ENCODE peak calls at places on chromosomes 5 and 9, in nine cellular contexts. One of them, this sample, is unnamed.

GRCh38 chr9:134283692-134284265 is 42.5 kb upstream of the RXRA start:
- DNase-seq in Daoy: no peak
- DNase-seq in frontal cortex: no peak
- DNase-seq in mesendoderm: no peak
- DNase-seq in NCI-H774: no peak
- DNase-seq in CD4-positive, alpha-beta memory T cell: no peak
- DNase-seq in OCI-M1: no peak
- DNase-seq in HFF-Myc: no peak
- DNase-seq in stimulated activated CD8-positive, alpha-beta memory T cell treated with anti-CD3 and anti-CD28 coated beads, Interleukin-7, amount 100 ng/mL, for 1 hour: no peak
- DNase-seq in this sample: no peak

GRCh38 chr5:175214152-175214551 is 229.8 kb downstream of the DRD1 start:
- DNase-seq in frontal cortex: peak; percentile 46
- DNase-seq in Daoy: peak; percentile 95
- DNase-seq in NCI-H774: no peak
- DNase-seq in mesendoderm: no peak
- DNase-seq in OCI-M1: no peak
- DNase-seq in HFF-Myc: peak; percentile 7
- DNase-seq in stimulated activated CD8-positive, alpha-beta memory T cell treated with anti-CD3 and anti-CD28 coated beads, Interleukin-7, amount 100 ng/mL, for 1 hour: no peak
- DNase-seq in CD4-positive, alpha-beta memory T cell: no peak
- DNase-seq in this sample: peak; percentile 97

GRCh38 chr5:96324708-96325107 is 108.3 kb downstream of the PCSK1 start:
- DNase-seq in frontal cortex: no peak
- DNase-seq in HFF-Myc: peak; percentile 65
- DNase-seq in NCI-H774: no peak
- DNase-seq in stimulated activated CD8-positive, alpha-beta memory T cell treated with anti-CD3 and anti-CD28 coated beads, Interleukin-7, amount 100 ng/mL, for 1 hour: no peak
- DNase-seq in OCI-M1: no peak
- DNase-seq in CD4-positive, alpha-beta memory T cell: no peak
- DNase-seq in Daoy: peak; percentile 90
- DNase-seq in mesendoderm: no peak
- DNase-seq in this sample: peak; percentile 96

GRCh38 chr5:163993126-163993525 is 487.7 kb downstream of the MAT2B start:
- DNase-seq in Daoy: no peak
- DNase-seq in stimulated activated CD8-positive, alpha-beta memory T cell treated with anti-CD3 and anti-CD28 coated beads, Interleukin-7, amount 100 ng/mL, for 1 hour: no peak
- DNase-seq in NCI-H774: no peak
- DNase-seq in HFF-Myc: no peak
- DNase-seq in CD4-positive, alpha-beta memory T cell: no peak
- DNase-seq in OCI-M1: no peak
- DNase-seq in frontal cortex: no peak
- DNase-seq in mesendoderm: no peak
- DNase-seq in this sample: no peak

GRCh38 chr5:60997721-60998120 is 52.7 kb downstream of the NDUFAF2 start:
- DNase-seq in HFF-Myc: no peak
- DNase-seq in Daoy: no peak
- DNase-seq in frontal cortex: no peak
- DNase-seq in stimulated activated CD8-positive, alpha-beta memory T cell treated with anti-CD3 and anti-CD28 coated beads, Interleukin-7, amount 100 ng/mL, for 1 hour: no peak
- DNase-seq in NCI-H774: no peak
- DNase-seq in OCI-M1: no peak
- DNase-seq in CD4-positive, alpha-beta memory T cell: no peak
- DNase-seq in mesendoderm: no peak
- DNase-seq in this sample: no peak

GRCh38 chr9:113798062-113799030 is 77.8 kb upstream of the ZNF618 start:
- DNase-seq in mesendoderm: no peak
- DNase-seq in HFF-Myc: no peak
- DNase-seq in stimulated activated CD8-positive, alpha-beta memory T cell treated with anti-CD3 and anti-CD28 coated beads, Interleukin-7, amount 100 ng/mL, for 1 hour: no peak
- DNase-seq in NCI-H774: no peak
- DNase-seq in OCI-M1: no peak
- DNase-seq in Daoy: no peak
- DNase-seq in CD4-positive, alpha-beta memory T cell: no peak
- DNase-seq in frontal cortex: no peak
- DNase-seq in this sample: peak; percentile 33

GRCh38 chr9:118331622-118332045 is 627.4 kb downstream of the TLR4 start:
- DNase-seq in HFF-Myc: no peak
- DNase-seq in NCI-H774: no peak
- DNase-seq in stimulated activated CD8-positive, alpha-beta memory T cell treated with anti-CD3 and anti-CD28 coated beads, Interleukin-7, amount 100 ng/mL, for 1 hour: no peak
- DNase-seq in OCI-M1: no peak
- DNase-seq in frontal cortex: no peak
- DNase-seq in Daoy: no peak
- DNase-seq in CD4-positive, alpha-beta memory T cell: no peak
- DNase-seq in mesendoderm: no peak
- DNase-seq in this sample: no peak

GRCh38 chr5:67032921-67033664 is 163.5 kb downstream of the CD180 start:
- DNase-seq in NCI-H774: no peak
- DNase-seq in frontal cortex: no peak
- DNase-seq in Daoy: no peak
- DNase-seq in HFF-Myc: no peak
- DNase-seq in stimulated activated CD8-positive, alpha-beta memory T cell treated with anti-CD3 and anti-CD28 coated beads, Interleukin-7, amount 100 ng/mL, for 1 hour: no peak
- DNase-seq in mesendoderm: no peak
- DNase-seq in OCI-M1: peak; percentile 82
- DNase-seq in CD4-positive, alpha-beta memory T cell: no peak
- DNase-seq in this sample: peak; percentile 73

GRCh38 chr9:90726215-90726614 is 75.4 kb upstream of the SYK start:
- DNase-seq in HFF-Myc: no peak
- DNase-seq in NCI-H774: no peak
- DNase-seq in OCI-M1: no peak
- DNase-seq in mesendoderm: peak; percentile 66
- DNase-seq in frontal cortex: no peak
- DNase-seq in CD4-positive, alpha-beta memory T cell: no peak
- DNase-seq in Daoy: no peak
- DNase-seq in stimulated activated CD8-positive, alpha-beta memory T cell treated with anti-CD3 and anti-CD28 coated beads, Interleukin-7, amount 100 ng/mL, for 1 hour: no peak
- DNase-seq in this sample: no peak

This sample was measured in IMR-90.